ENCODE peak calls at places on chromosome 16, in eight cellular contexts. T is tibial nerve; W is cardiac muscle cell; L is fibroblast of lung; S is CD4-positive, alpha-beta T cell; G is thoracic aorta; A is testis; U is upper lobe of right lung. R is an unnamed sample.

GRCh38 chr16:625402-626173 is 5.2 kb upstream of the WFIKKN1 start:
- DNase-seq in A (no peak), T (no peak), G (no peak), L (no peak), W (no peak), S (no peak), U (no peak), R (no peak)

GRCh38 chr16:72371307-72372081 is 199.5 kb upstream of the PMFBP1 start:
- DNase-seq in L (peak), A (no peak), U (no peak), W (peak), T (no peak), G (no peak), S (no peak), R (peak)

GRCh38 chr16:73185737-73186136 is 137.8 kb upstream of the ZFHX3 start:
- DNase-seq in G (no peak), S (no peak), A (no peak), W (no peak), U (no peak), L (no peak), T (no peak), R (no peak)

GRCh38 chr16:81166417-81167300 is 70.5 kb upstream of the GCSH start:
- DNase-seq in W (no peak), S (no peak), G (no peak), U (no peak), L (no peak), T (no peak), A (no peak), R (no peak)

GRCh38 chr16:456891-457483 is 31.5 kb downstream of the RAB11FIP3 start:
- DNase-seq in A (peak), G (peak), W (peak), S (no peak), L (peak), U (no peak), T (no peak), R (no peak)

GRCh38 chr16:54126907-54127306 is 159.7 kb downstream of the IRX3 start:
- DNase-seq in G (no peak), T (no peak), A (no peak), W (no peak), L (no peak), U (no peak), S (no peak), R (no peak)

GRCh38 chr16:68299571-68300453 is 10.9 kb downstream of the SLC7A6OS start:
- DNase-seq in G (no peak), T (no peak), L (no peak), W (no peak), S (no peak), U (peak), A (no peak), R (no peak)

GRCh38 chr16:83015871-83016270 is 389.1 kb downstream of the CDH13 start:
- DNase-seq in S (no peak), W (no peak), T (no peak), U (no peak), L (no peak), A (no peak), G (no peak), R (no peak)

GRCh38 chr16:49855280-49855821 is 561 bp downstream of the ZNF423 start:
- DNase-seq in S (peak), A (peak), T (peak), U (peak), W (peak), G (no peak), L (peak), R (peak)

GRCh38 chr16:25151996-25152395 is 40.5 kb downstream of the LCMT1 start:
- DNase-seq in G (no peak), W (no peak), A (no peak), U (no peak), T (no peak), S (no peak), L (peak), R (no peak)

GRCh38 chr16:84082110-84082509 is 34.6 kb downstream of the MBTPS1 start:
- DNase-seq in G (no peak), A (no peak), T (no peak), W (no peak), U (no peak), S (no peak), L (no peak), R (no peak)

GRCh38 chr16:88685156-88686061 is 898 bp downstream of the SNAI3 start:
- DNase-seq in G (no peak), U (peak), T (no peak), L (peak), S (peak), W (no peak), A (no peak), R (no peak)

GRCh38 chr16:87207509-87207908 is 109.7 kb downstream of the C16orf95 start:
- DNase-seq in A (no peak), G (no peak), S (no peak), T (no peak), L (peak), U (no peak), W (no peak), R (no peak)

GRCh38 chr16:74736531-74737157 is 36.0 kb upstream of the MLKL start:
- DNase-seq in G (no peak), W (no peak), A (no peak), U (no peak), S (no peak), T (no peak), L (no peak), R (no peak)

GRCh38 chr16:29992371-29992967 is 2.9 kb downstream of the HIRIP3 start:
- DNase-seq in T (no peak), S (no peak), G (no peak), W (no peak), U (no peak), L (peak), A (peak), R (no peak)

GRCh38 chr16:66382966-66383299 is 16.4 kb downstream of the CDH5 start:
- DNase-seq in U (no peak), L (peak), W (peak), T (no peak), A (no peak), S (no peak), G (no peak), R (no peak)

GRCh38 chr16:23434380-23434779 is 18.6 kb downstream of the COG7 start:
- DNase-seq in S (no peak), L (peak), U (no peak), T (no peak), A (no peak), W (peak), G (no peak), R (peak)

GRCh38 chr16:74877706-74878105 is 103.1 kb upstream of the FA2H start:
- DNase-seq in T (no peak), W (no peak), L (no peak), G (no peak), U (no peak), S (no peak), A (no peak), R (no peak)

GRCh38 chr16:24419709-24420108 is 119.7 kb upstream of the RBBP6 start:
- DNase-seq in U (no peak), S (no peak), T (no peak), G (no peak), A (no peak), W (no peak), L (no peak), R (no peak)

GRCh38 chr16:77227745-77228144 is 28.5 kb downstream of the SYCE1L start:
- DNase-seq in A (no peak), U (no peak), W (no peak), S (no peak), L (no peak), G (no peak), T (no peak), R (no peak)

GRCh38 chr16:52812945-52813556 is 239.6 kb downstream of the CHD9NB start:
- DNase-seq in S (no peak), W (no peak), T (no peak), G (no peak), A (no peak), L (peak), U (no peak), R (no peak)

GRCh38 chr16:24685539-24686432 is 43.7 kb upstream of the TNRC6A start:
- DNase-seq in T (peak), U (no peak), G (peak), S (no peak), W (peak), L (peak), A (peak), R (peak)

GRCh38 chr16:64391009-64391663 is 730.7 kb downstream of the CDH11 start:
- DNase-seq in U (no peak), L (peak), G (no peak), T (no peak), W (no peak), S (no peak), A (no peak), R (no peak)

GRCh38 chr16:4913130-4913773 is 23.7 kb downstream of the PPL start:
- DNase-seq in W (no peak), S (no peak), G (no peak), T (no peak), A (no peak), L (no peak), U (no peak), R (no peak)

GRCh38 chr16:16162591-16162990 is 60.7 kb downstream of the ABCC6 start:
- DNase-seq in T (no peak), U (no peak), S (no peak), W (no peak), A (no peak), L (no peak), G (no peak), R (no peak)

GRCh38 chr16:86029131-86029741 is 130.3 kb downstream of the IRF8 start:
- DNase-seq in T (no peak), G (no peak), U (peak), W (no peak), S (no peak), L (peak), A (no peak), R (peak)

GRCh38 chr16:16925432-16925831 is 545.3 kb downstream of the XYLT1 start:
- DNase-seq in T (no peak), L (no peak), G (no peak), S (no peak), U (no peak), A (no peak), W (no peak), R (no peak)

GRCh38 chr16:72985148-72985882 is 62.6 kb downstream of the ZFHX3 start:
- DNase-seq in L (peak), T (peak), A (peak), W (peak), G (no peak), U (no peak), S (no peak), R (no peak)

GRCh38 chr16:84718-85452 is 6.9 kb downstream of the MPG start:
- DNase-seq in G (peak), U (peak), A (no peak), S (no peak), L (peak), W (no peak), T (no peak), R (no peak)

GRCh38 chr16:87951550-87952538 is 610 bp downstream of the BANP start:
- DNase-seq in S (no peak), L (peak), G (no peak), A (no peak), U (no peak), W (peak), T (no peak), R (peak)

GRCh38 chr16:87581867-87582220 is 20.5 kb upstream of the JPH3 start:
- DNase-seq in L (peak), T (peak), S (no peak), U (no peak), A (peak), G (peak), W (no peak), R (no peak)

GRCh38 chr16:89686520-89687091 is at the start of gene CDK10:
- DNase-seq in T (peak), W (peak), L (peak), U (peak), A (peak), G (peak), S (peak), R (peak)

GRCh38 chr16:73483934-73484712 is 436.2 kb upstream of the ZFHX3 start:
- DNase-seq in T (no peak), L (no peak), A (no peak), W (no peak), U (no peak), G (no peak), S (no peak), R (no peak)

GRCh38 chr16:47990676-47991075 is 165.1 kb downstream of the ABCC12 start:
- DNase-seq in W (no peak), T (no peak), A (no peak), S (no peak), G (no peak), U (no peak), L (no peak), R (no peak)

GRCh38 chr16:11668590-11669379 is 530 bp downstream of the SNN start:
- DNase-seq in T (no peak), S (no peak), G (no peak), A (no peak), U (no peak), W (no peak), L (no peak), R (peak)

DNA sequence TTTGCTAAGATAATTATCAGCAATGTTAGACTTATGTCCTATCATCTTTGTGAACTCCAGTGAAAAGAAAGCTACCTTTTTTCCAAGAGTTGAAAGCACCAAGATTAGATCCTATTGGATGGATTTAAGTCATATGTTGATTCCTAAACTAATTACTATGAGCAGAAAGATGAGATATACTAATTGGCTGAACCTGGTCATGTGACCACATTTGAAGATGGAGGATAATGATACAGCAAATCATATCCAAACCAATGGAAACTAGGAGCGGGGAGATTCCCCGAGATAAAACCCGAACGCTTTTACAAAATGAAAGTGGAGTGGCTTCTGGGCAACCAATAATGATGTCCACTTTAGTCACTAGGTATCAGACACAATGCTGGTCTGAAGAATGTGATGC is 1060.2 kb upstream of the EEF2KMT start:
- DNase-seq in G (no peak), L (no peak), T (no peak), S (no peak), U (no peak), A (no peak), W (no peak), R (no peak)
- TF ChIP-seq CTCF in G (no peak), L (no peak), T (no peak), S (no peak), U (no peak), A (no peak), W (no peak), R (no peak)

DNA sequence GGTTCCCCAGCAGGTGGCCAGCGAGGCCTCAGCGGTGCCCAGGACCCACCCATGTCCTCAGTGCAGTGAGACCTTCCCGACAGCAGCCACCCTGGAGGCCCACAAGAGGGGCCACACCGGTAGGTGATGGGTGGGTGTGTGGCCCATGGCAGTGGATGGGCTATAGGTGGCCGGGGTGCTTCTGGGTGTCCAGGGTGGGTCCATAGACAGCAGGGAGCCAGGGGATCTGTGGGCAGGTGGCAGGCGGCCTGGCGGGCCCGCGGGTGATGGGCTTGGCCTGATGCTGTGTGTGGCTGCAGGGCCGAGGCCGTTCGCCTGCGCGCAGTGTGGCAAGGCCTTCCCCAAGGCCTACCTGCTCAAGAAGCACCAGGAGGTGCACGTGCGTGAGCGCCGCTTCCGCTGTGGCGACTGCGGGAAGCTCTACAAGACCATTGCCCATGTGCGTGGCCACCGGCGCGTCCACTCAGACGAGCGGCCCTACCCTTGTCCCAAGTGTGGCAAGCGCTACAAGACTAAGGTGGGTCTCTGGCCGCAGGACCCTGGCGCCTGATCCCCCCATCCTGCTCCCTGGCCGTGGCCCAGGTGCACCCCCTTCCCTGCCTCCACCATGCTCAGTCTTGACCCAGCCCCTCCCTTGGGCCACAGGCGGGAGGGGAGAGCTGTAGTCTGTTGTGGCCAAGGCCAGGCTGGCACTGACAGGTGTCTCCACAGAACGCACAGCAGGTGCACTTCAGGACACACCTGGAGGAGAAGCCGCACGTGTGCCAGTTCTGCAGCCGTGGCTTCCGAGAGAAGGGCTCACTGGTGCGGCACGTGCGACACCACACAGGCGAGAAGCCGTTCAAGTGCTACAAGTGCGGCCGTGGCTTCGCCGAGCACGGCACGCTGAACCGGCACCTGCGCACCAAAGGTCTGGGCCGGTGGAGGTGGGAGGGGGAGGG is 2.1 kb upstream of the DNASE1L2 start:
- DNase-seq in A (no peak), G (no peak), L (no peak), T (no peak), S (no peak), W (no peak), U (no peak), R (no peak)
- TF ChIP-seq CTCF in A (no peak), G (no peak), L (no peak), T (no peak), S (no peak), W (no peak), U (no peak), R (no peak)

DNA sequence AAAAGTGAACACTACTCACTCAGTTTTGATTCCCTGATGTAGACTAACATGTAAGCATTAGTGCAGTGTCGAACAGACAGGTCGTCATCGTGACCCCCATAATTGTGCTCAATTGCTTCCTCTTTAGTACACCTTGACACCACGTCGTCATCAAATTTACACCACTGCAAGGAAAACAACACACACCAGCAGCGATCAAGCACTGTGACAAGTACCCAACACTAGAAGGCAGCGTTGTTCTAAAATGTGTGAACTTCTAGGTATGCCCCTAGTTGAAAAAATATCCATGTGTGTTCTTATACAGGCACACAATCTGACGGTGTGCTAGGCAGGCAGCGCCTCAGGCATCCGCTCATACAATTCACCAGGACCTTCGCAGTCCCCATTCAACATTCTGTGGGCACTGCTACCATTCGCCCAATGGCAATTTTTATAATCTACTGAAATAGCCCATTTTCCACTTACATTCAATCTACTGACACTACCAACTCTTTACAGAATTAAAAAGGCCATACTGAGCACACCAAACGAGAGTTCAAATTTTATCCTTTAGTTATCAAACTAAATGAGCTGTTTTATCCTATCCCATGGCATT is 23.1 kb downstream of the LITAFD start:
- DNase-seq in G (no peak), U (no peak), S (no peak), T (no peak), W (peak), L (peak), A (no peak), R (no peak)
- TF ChIP-seq CTCF in G (no peak), U (peak), S (peak), T (peak), W (peak), L (peak), A (no peak), R (no peak)

GRCh38 chr16:31715915-31716314 is 157.7 kb upstream of the ZNF267 start:
- DNase-seq in T (no peak), A (no peak), S (no peak), G (no peak), U (no peak), W (no peak), L (no peak), R (no peak)

GRCh38 chr16:31712064-31712540 is 161.5 kb upstream of the ZNF267 start:
- DNase-seq in T (no peak), G (no peak), L (no peak), A (no peak), S (no peak), W (no peak), U (no peak), R (no peak)

GRCh38 chr16:31714899-31715504 is 158.6 kb upstream of the ZNF267 start:
- DNase-seq in W (no peak), S (no peak), G (no peak), U (no peak), A (no peak), T (no peak), L (no peak), R (no peak)

GRCh38 chr16:31713071-31713944 is 160.3 kb upstream of the ZNF267 start:
- DNase-seq in T (peak), S (peak), L (peak), G (peak), U (peak), W (peak), A (peak), R (peak)

DNA sequence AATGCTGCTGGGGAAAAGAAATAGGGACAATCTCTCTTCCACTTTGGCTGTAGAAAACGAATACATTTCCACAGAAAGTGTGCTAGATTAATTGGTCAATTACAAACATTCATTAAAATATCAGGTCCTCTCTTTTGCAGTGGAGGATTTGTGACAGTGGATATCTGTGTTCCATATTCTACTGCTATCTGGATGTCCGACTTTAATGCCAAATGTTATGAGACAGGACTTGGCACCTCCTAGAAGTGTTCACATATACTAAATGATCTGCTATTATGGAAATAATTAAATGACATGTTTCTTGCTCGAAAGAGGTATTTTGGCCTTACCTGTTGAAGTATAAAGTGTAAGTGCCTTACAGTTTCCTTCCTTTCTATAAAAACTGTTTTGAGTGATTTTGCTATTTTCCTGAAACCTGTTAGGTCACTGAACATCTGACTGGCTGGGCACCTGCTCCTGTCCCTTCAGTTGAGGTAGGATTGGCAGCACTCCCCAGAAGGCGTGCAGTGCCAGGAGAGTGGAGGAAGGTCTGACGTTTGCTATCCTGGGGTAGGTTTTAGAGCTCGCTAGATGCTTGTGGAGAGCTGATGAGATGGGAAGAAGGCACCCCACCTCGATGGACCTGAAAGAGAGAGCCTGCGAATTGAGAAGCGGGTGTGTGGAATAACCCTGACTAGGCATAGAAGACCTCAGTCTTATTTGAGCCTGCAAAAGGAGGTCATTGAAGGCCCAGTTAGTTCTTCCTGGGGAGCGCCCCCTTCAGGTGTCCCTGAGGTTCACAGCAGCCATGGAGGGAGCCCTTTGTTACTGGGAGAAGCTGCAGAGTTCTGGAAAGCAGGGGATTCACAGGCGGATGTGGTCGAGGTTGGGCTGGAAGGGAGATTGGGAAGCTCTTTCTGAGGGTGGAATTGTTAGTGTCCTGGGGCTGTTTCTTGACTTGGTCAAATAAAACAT is 159.4 kb upstream of the ZNF267 start:
- DNase-seq in U (no peak), T (no peak), W (peak), G (no peak), A (no peak), L (no peak), S (no peak), R (no peak)
- TF ChIP-seq CTCF in U (peak), T (no peak), W (peak), G (no peak), A (no peak), L (no peak), S (no peak), R (no peak)

GRCh38 chr16:69465083-69465721 is 40.8 kb downstream of the CYB5B start:
- DNase-seq in G (no peak), U (no peak), S (peak), A (no peak), W (peak), T (no peak), L (peak), R (no peak)
- TF ChIP-seq CTCF in G (no peak), U (no peak), S (no peak), A (no peak), W (no peak), T (no peak), L (no peak), R (no peak)